ENCODE peak calls at places on chromosomes 6 and 20, in seven cellular contexts. T is retinal pigment epithelial cell, D is GM12864, H is fibroblast of lung, F is transverse colon, I is mammary epithelial cell, Y is cardiac fibroblast. K is an unnamed sample.

GRCh38 chr6:37503486-37503980 is 3.8 kb upstream of the CCDC167 start:
- DNase-seq in H (no peak), T (no peak), Y (no peak), F (no peak), D (no peak), I (no peak), K (no peak)

GRCh38 chr20:41363601-41364000 is 3.0 kb downstream of the EMILIN3 start:
- DNase-seq in H (no peak), Y (no peak), D (no peak), T (no peak), F (no peak), I (no peak), K (no peak)

GRCh38 chr6:166707045-166707444 is 80.0 kb upstream of the RPS6KA2 start:
- DNase-seq in Y (peak; percentile 15), T (no peak), I (no peak), D (no peak), H (peak; percentile 36), F (peak; percentile 24), K (no peak)

GRCh38 chr6:117149324-117149723 is 116.0 kb upstream of the VGLL2 start:
- DNase-seq in I (no peak), H (no peak), T (no peak), Y (no peak), D (no peak), F (no peak), K (no peak)

GRCh38 chr6:34005845-34006644 is 139.8 kb downstream of the GRM4 start:
- DNase-seq in Y (no peak), T (no peak), D (no peak), H (no peak), F (no peak), I (no peak), K (no peak)

GRCh38 chr6:110181131-110182027 is 1.2 kb downstream of the CDC40 start:
- DNase-seq in H (no peak), I (peak; percentile 1), Y (peak; percentile 47), T (no peak), F (no peak), D (no peak), K (no peak)

GRCh38 chr20:36491901-36492617 is 49.3 kb upstream of the MYL9 start:
- DNase-seq in T (no peak), I (peak; percentile 75), F (peak; percentile 40), Y (peak; percentile 46), H (peak; percentile 47), D (no peak), K (peak; percentile 37)

GRCh38 chr6:70396796-70397729 is 16.2 kb upstream of the FAM135A start:
- DNase-seq in Y (peak; percentile 74), F (no peak), I (peak; percentile 81), D (no peak), H (no peak), T (no peak), K (peak; percentile 61)

GRCh38 chr6:39361657-39362486 is 39.4 kb upstream of the KCNK16 start:
- DNase-seq in D (no peak), F (peak; percentile 67), Y (peak; percentile 71), I (peak; percentile 44), H (peak; percentile 56), T (peak; percentile 12), K (peak; percentile 26)

GRCh38 chr20:39877792-39878191 is 811.2 kb downstream of the MAFB start:
- DNase-seq in T (no peak), Y (no peak), I (no peak), H (no peak), D (no peak), F (no peak), K (no peak)

GRCh38 chr6:16698988-16699868 is 62.0 kb downstream of the ATXN1 start:
- DNase-seq in F (no peak), Y (peak; percentile 67), I (peak; percentile 74), H (peak; percentile 77), T (no peak), D (no peak), K (no peak)

GRCh38 chr6:134593442-134593841 is 275.5 kb upstream of the SGK1 start:
- DNase-seq in T (no peak), H (no peak), Y (no peak), I (peak; percentile 67), D (no peak), F (no peak), K (no peak)

GRCh38 chr20:12012241-12013222 is 94.8 kb downstream of the BTBD3 start:
- DNase-seq in I (peak; percentile 51), F (peak; percentile 35), H (peak; percentile 34), Y (peak; percentile 75), T (no peak), D (no peak), K (no peak)

GRCh38 chr6:138109042-138109997 is 2.1 kb upstream of the PERP start:
- DNase-seq in H (peak; percentile 50), D (peak; percentile 29), T (no peak), Y (peak; percentile 87), F (peak; percentile 87), I (peak; percentile 76), K (peak; percentile 73)

GRCh38 chr6:134588267-134588666 is 270.4 kb upstream of the SGK1 start:
- DNase-seq in F (no peak), D (no peak), H (no peak), I (no peak), Y (no peak), T (no peak), K (no peak)

GRCh38 chr6:112298021-112298745 is 43.8 kb upstream of the LAMA4 start:
- DNase-seq in H (peak; percentile 92), Y (peak; percentile 95), I (peak; percentile 48), D (no peak), F (no peak), T (peak; percentile 95), K (no peak)

GRCh38 chr20:25288291-25289181 is 40.7 kb downstream of the PYGB start:
- DNase-seq in I (no peak), F (peak; percentile 55), T (no peak), Y (no peak), H (no peak), D (no peak), K (no peak)

GRCh38 chr6:105453968-105454367 is 51.1 kb upstream of the PREP start:
- DNase-seq in I (no peak), H (peak; percentile 11), F (no peak), T (no peak), D (no peak), Y (no peak), K (no peak)

GRCh38 chr6:105458061-105458460 is 55.2 kb upstream of the PREP start:
- DNase-seq in T (no peak), Y (no peak), D (no peak), F (no peak), I (no peak), H (no peak), K (no peak)

GRCh38 chr6:105452924-105453756 is 50.3 kb upstream of the PREP start:
- DNase-seq in H (no peak), I (no peak), T (no peak), D (no peak), Y (no peak), F (peak; percentile 25), K (no peak)

GRCh38 chr6:105449756-105450390 is 47.0 kb upstream of the PREP start:
- DNase-seq in D (no peak), H (peak; percentile 68), T (no peak), Y (no peak), F (no peak), I (no peak), K (no peak)

DNA sequence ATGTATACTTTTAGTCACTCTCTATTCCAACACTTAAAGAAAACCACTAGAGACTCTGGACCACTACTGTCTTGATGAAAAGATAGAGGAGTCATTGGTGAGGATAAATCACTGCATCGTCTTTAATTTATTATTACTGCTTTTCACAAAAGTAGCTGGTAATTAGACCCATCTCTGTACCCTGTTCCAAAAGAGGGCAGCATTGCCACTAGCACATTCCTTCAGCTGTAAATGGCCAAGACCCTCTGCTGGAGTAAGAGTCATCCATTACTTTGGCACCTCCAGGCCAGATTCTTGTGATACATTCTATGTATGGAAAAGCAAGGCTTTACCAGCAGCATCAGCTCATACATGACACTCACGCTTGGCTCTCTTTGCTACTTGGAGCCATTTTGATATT is 49.5 kb upstream of the PREP start:
- DNase-seq in D (no peak), T (no peak), F (no peak), H (no peak), Y (no peak), I (no peak), K (no peak)
- H3K4me3 ChIP-seq in D (no peak overlapping the region), T (no peak overlapping the region), F (no peak overlapping the region), H (no peak overlapping the region), Y (no peak overlapping the region), I (no peak overlapping the region), K (no peak overlapping the region)

GRCh38 chr6:155271145-155271544 is 7.3 kb downstream of the CLDN20 start:
- DNase-seq in I (no peak), Y (no peak), D (no peak), T (no peak), H (no peak), F (no peak), K (no peak)

GRCh38 chr6:155274533-155274932 is 10.7 kb downstream of the CLDN20 start:
- DNase-seq in F (no peak), I (peak; percentile 88), D (no peak), Y (peak; percentile 73), H (peak; percentile 80), T (peak; percentile 51), K (no peak)

GRCh38 chr6:155273438-155273837 is 9.6 kb downstream of the CLDN20 start:
- DNase-seq in F (no peak), D (no peak), T (peak; percentile 56), Y (peak; percentile 97), H (peak; percentile 97), I (peak; percentile 94), K (no peak)

GRCh38 chr6:155274106-155274505 is 10.3 kb downstream of the CLDN20 start:
- DNase-seq in H (peak; percentile 70), Y (peak; percentile 53), I (peak; percentile 21), T (no peak), F (no peak), D (no peak), K (no peak)

GRCh38 chr6:155272353-155273222 is 8.8 kb downstream of the CLDN20 start:
- DNase-seq in Y (peak; percentile 44), D (no peak), F (no peak), H (peak; percentile 17), T (no peak), I (no peak), K (no peak)
- H3K4me3 ChIP-seq in Y (no peak overlapping the region), D (no peak overlapping the region), F (no peak overlapping the region), H (no peak overlapping the region), T (no peak overlapping the region), I (no peak overlapping the region), K (no peak overlapping the region)

GRCh38 chr20:20371133-20371532 is 3.2 kb downstream of the INSM1 start:
- DNase-seq in Y (no peak), T (no peak), D (no peak), I (no peak), F (no peak), H (no peak), K (no peak)

GRCh38 chr20:20370087-20370575 is 2.2 kb downstream of the INSM1 start:
- DNase-seq in H (no peak), D (no peak), Y (no peak), F (no peak), T (no peak), I (no peak), K (no peak)

GRCh38 chr20:20369353-20370086 is 1.6 kb downstream of the INSM1 start:
- DNase-seq in I (peak; percentile 61), H (no peak), T (no peak), D (no peak), Y (no peak), F (peak; percentile 36), K (no peak)

GRCh38 chr20:20373046-20373706 is 5.3 kb downstream of the INSM1 start:
- DNase-seq in F (no peak), T (no peak), D (no peak), Y (peak; percentile 34), I (peak; percentile 64), H (peak; percentile 45), K (no peak)

GRCh38 chr20:20371681-20372080 is 3.8 kb downstream of the INSM1 start:
- DNase-seq in Y (no peak), H (no peak), D (no peak), F (no peak), T (no peak), I (no peak), K (no peak)
- H3K4me3 ChIP-seq in Y (no peak overlapping the region), H (no peak overlapping the region), D (no peak overlapping the region), F (no peak overlapping the region), T (no peak overlapping the region), I (no peak overlapping the region), K (no peak overlapping the region)

GRCh38 chr6:156720739-156721714 is 56.2 kb upstream of the ARID1B start:
- DNase-seq in F (peak; percentile 52), Y (peak; percentile 12), T (peak; percentile 20), I (peak; percentile 89), D (peak; percentile 53), H (no peak), K (peak; percentile 79)
- H3K4me3 ChIP-seq in F (no peak overlapping the region), Y (no peak overlapping the region), T (no peak overlapping the region), I (no peak overlapping the region), D (no peak overlapping the region), H (no peak overlapping the region), K (no peak overlapping the region)

K was measured in prostate gland.